ENCODE peak calls at places on chromosomes 1 and 21, in eight cellular contexts. O is NCI-H1417; S is progenitor cell of endocrine pancreas; G is stimulated activated CD8-positive, alpha-beta memory T cell treated with anti-CD3 and anti-CD28 coated beads, Interleukin-15, amount 100 ng/mL, for 1 hour; Z is glutamatergic neuron; H is activated T-cell treated with anti-CD3 and anti-CD28 coated beads for 24 hours; L is HCT116; F is CD8-positive, alpha-beta memory T cell. K is an unnamed sample.

GRCh38 chr1:14800500-14801069 is 202.1 kb downstream of the KAZN start:
- DNase-seq in O (no peak), S (no peak), G (no peak), Z (no peak), H (no peak), L (no peak), F (no peak), K (no peak)

GRCh38 chr1:16183157-16183556 is 27.3 kb upstream of the EPHA2 start:
- DNase-seq in O (peak), S (no peak), G (no peak), Z (no peak), H (no peak), L (no peak), F (no peak), K (no peak)

GRCh38 chr21:46562472-46562871 is 42.4 kb downstream of the S100B start:
- DNase-seq in O (no peak), S (no peak), G (no peak), Z (no peak), H (no peak), L (no peak), F (no peak), K (no peak)

GRCh38 chr1:116537439-116537838 is 33.4 kb downstream of the CD58 start:
- DNase-seq in O (peak), S (no peak), G (no peak), Z (no peak), H (no peak), L (peak), F (no peak), K (no peak)

GRCh38 chr21:36092676-36093075 is 22.9 kb downstream of the CBR1 start:
- DNase-seq in O (no peak), S (no peak), G (no peak), Z (no peak), H (no peak), L (no peak), F (no peak), K (no peak)

GRCh38 chr1:20362856-20363255 is 72.2 kb downstream of the VWA5B1 start:
- DNase-seq in O (no peak), S (no peak), G (no peak), Z (no peak), H (no peak), L (no peak), F (no peak), K (no peak)

GRCh38 chr1:85911742-85912141 is 203.5 kb upstream of the ZNHIT6 start:
- DNase-seq in O (no peak), S (no peak), G (no peak), Z (no peak), H (no peak), L (peak), F (no peak), K (no peak)

GRCh38 chr1:28066393-28067154 is 21.8 kb downstream of the EYA3 start:
- DNase-seq in O (peak), S (no peak), G (no peak), Z (no peak), H (no peak), L (no peak), F (no peak), K (no peak)

GRCh38 chr1:178364782-178365181 is 132.0 kb downstream of the CLEC20A start:
- DNase-seq in O (no peak), S (no peak), G (no peak), Z (no peak), H (no peak), L (no peak), F (no peak), K (no peak)

GRCh38 chr1:161159087-161159914 is at the start of gene USP21:
- DNase-seq in O (peak), S (peak), G (peak), Z (peak), H (peak), L (peak), F (peak), K (peak)

GRCh38 chr1:43804569-43804968 is 97.2 kb downstream of the ST3GAL3 start:
- DNase-seq in O (no peak), S (no peak), G (no peak), Z (no peak), H (no peak), L (no peak), F (no peak), K (no peak)

GRCh38 chr1:40310983-40311642 is 6.0 kb downstream of the COL9A2 start:
- DNase-seq in O (no peak), S (no peak), G (no peak), Z (no peak), H (no peak), L (no peak), F (no peak), K (no peak)

GRCh38 chr1:182762536-182762935 is 27.0 kb upstream of the NPL start:
- DNase-seq in O (no peak), S (no peak), G (no peak), Z (no peak), H (no peak), L (no peak), F (no peak), K (no peak)

GRCh38 chr1:178649582-178650350 is 75.3 kb upstream of the RALGPS2 start:
- DNase-seq in O (no peak), S (no peak), G (no peak), Z (no peak), H (no peak), L (no peak), F (no peak), K (no peak)

GRCh38 chr1:159867322-159868064 is 5.0 kb upstream of the VSIG8 start:
- DNase-seq in O (peak), S (no peak), G (no peak), Z (no peak), H (no peak), L (no peak), F (no peak), K (no peak)

GRCh38 chr1:71294178-71294577 is 213.3 kb upstream of the ZRANB2 start:
- DNase-seq in O (no peak), S (no peak), G (no peak), Z (no peak), H (no peak), L (no peak), F (no peak), K (no peak)

GRCh38 chr1:26165126-26165892 is 3.5 kb downstream of the C1orf232 start:
- DNase-seq in O (no peak), S (no peak), G (no peak), Z (no peak), H (no peak), L (no peak), F (no peak), K (no peak)

GRCh38 chr1:160777486-160778089 is 18.4 kb upstream of the LY9 start:
- DNase-seq in O (no peak), S (no peak), G (no peak), Z (no peak), H (peak), L (peak), F (peak), K (peak)

GRCh38 chr1:165851034-165851658 is 23.7 kb downstream of the UCK2 start:
- DNase-seq in O (no peak), S (no peak), G (no peak), Z (no peak), H (no peak), L (no peak), F (no peak), K (no peak)

GRCh38 chr21:28337319-28337718 is 655.4 kb downstream of the LTN1 start:
- DNase-seq in O (no peak), S (no peak), G (no peak), Z (no peak), H (no peak), L (no peak), F (no peak), K (no peak)

GRCh38 chr1:50196081-50196480 is 87.4 kb downstream of the ELAVL4 start:
- DNase-seq in O (no peak), S (no peak), G (no peak), Z (no peak), H (no peak), L (no peak), F (no peak), K (no peak)

GRCh38 chr1:87615917-87616316 is 287.2 kb downstream of the LMO4 start:
- DNase-seq in O (no peak), S (no peak), G (no peak), Z (no peak), H (no peak), L (no peak), F (no peak), K (no peak)

GRCh38 chr1:76109901-76110560 is 35.5 kb downstream of the ST6GALNAC3 start:
- DNase-seq in O (no peak), S (no peak), G (no peak), Z (no peak), H (no peak), L (no peak), F (no peak), K (no peak)

GRCh38 chr21:45971487-45972352 is 9.8 kb upstream of the COL6A1 start:
- DNase-seq in O (no peak), S (no peak), G (no peak), Z (peak), H (no peak), L (no peak), F (no peak), K (no peak)

GRCh38 chr21:28633803-28634572 is 358.7 kb downstream of the LTN1 start:
- DNase-seq in O (no peak), S (no peak), G (no peak), Z (no peak), H (no peak), L (no peak), F (no peak), K (no peak)

GRCh38 chr1:185720633-185721272 is 13.4 kb upstream of the HMCN1 start:
- DNase-seq in O (no peak), S (no peak), G (no peak), Z (no peak), H (no peak), L (peak), F (no peak), K (no peak)

GRCh38 chr21:44489962-44490361 is 34.7 kb downstream of the LRRC3 start:
- DNase-seq in O (no peak), S (no peak), G (no peak), Z (no peak), H (no peak), L (peak), F (no peak), K (no peak)

GRCh38 chr1:183306317-183307042 is 111.7 kb downstream of the NMNAT2 start:
- DNase-seq in O (no peak), S (no peak), G (no peak), Z (no peak), H (no peak), L (no peak), F (no peak), K (no peak)

GRCh38 chr1:153611356-153611755 is 1.6 kb downstream of the S100A16 start:
- DNase-seq in O (no peak), S (no peak), G (no peak), Z (no peak), H (no peak), L (no peak), F (no peak), K (no peak)

GRCh38 chr1:202752799-202753198 is 42.5 kb upstream of the SYT2 start:
- DNase-seq in O (no peak), S (no peak), G (no peak), Z (no peak), H (no peak), L (no peak), F (no peak), K (no peak)

GRCh38 chr1:212701910-212702309 is 2.3 kb upstream of the BATF3 start:
- DNase-seq in O (no peak), S (no peak), G (no peak), Z (no peak), H (no peak), L (no peak), F (no peak), K (no peak)

GRCh38 chr1:91199988-91200387 is 178.2 kb upstream of the ZNF644 start:
- DNase-seq in O (no peak), S (no peak), G (no peak), Z (no peak), H (no peak), L (no peak), F (no peak), K (no peak)

GRCh38 chr1:222996307-222996983 is 146.6 kb downstream of the TLR5 start:
- DNase-seq in O (no peak), S (no peak), G (no peak), Z (no peak), H (no peak), L (no peak), F (no peak), K (no peak)

GRCh38 chr1:187203257-187203656 is 374.5 kb downstream of the PLA2G4A start:
- DNase-seq in O (no peak), S (no peak), G (no peak), Z (no peak), H (no peak), L (peak), F (no peak), K (no peak)

GRCh38 chr1:204065174-204065985 is 7.5 kb upstream of the SOX13 start:
- DNase-seq in O (peak), S (no peak), G (no peak), Z (no peak), H (no peak), L (no peak), F (no peak), K (peak)

GRCh38 chr1:84089470-84090261 is 54.4 kb upstream of the PRKACB start:
- DNase-seq in O (no peak), S (no peak), G (no peak), Z (no peak), H (no peak), L (peak), F (no peak), K (no peak)

GRCh38 chr1:180167021-180167701 is 12.5 kb downstream of the QSOX1 start:
- DNase-seq in O (no peak), S (no peak), G (no peak), Z (no peak), H (no peak), L (no peak), F (no peak), K (no peak)